ENCODE peak calls at places on chromosomes 2 and 18, in five cellular contexts. Y, S, A, K and M are unnamed samples.

GRCh38 chr2:9235388-9236344 is 29.1 kb downstream of the ASAP2 start:
- DNase-seq in Y (no peak), S (no peak), A (no peak), K (no peak), M (no peak)

GRCh38 chr2:111896007-111896406 is 2.4 kb upstream of the MERTK start:
- DNase-seq in Y (no peak), S (no peak), A (no peak), K (no peak), M (no peak)

GRCh38 chr2:68716948-68717661 is 17.5 kb upstream of the ARHGAP25 start:
- DNase-seq in Y (no peak), S (no peak), A (no peak), K (no peak), M (no peak)

GRCh38 chr2:128300621-128301020 is 18.0 kb downstream of the HS6ST1 start:
- DNase-seq in Y (no peak), S (no peak), A (no peak), K (no peak), M (no peak)

GRCh38 chr2:10129490-10129889 is 7.0 kb downstream of the RRM2 start:
- DNase-seq in Y (no peak), S (no peak), A (no peak), K (no peak), M (no peak)

GRCh38 chr2:240584486-240585031 is 2.0 kb upstream of the CAPN10 start:
- DNase-seq in Y (no peak), S (no peak), A (no peak), K (peak; percentile 84), M (no peak)

GRCh38 chr2:171523339-171523931 is 1.2 kb downstream of the CYBRD1 start:
- DNase-seq in Y (no peak), S (no peak), A (peak; percentile 50), K (peak; percentile 87), M (no peak)

GRCh38 chr2:139386401-139386800 is 606.2 kb upstream of the NXPH2 start:
- DNase-seq in Y (no peak), S (no peak), A (peak; percentile 72), K (no peak), M (no peak)

GRCh38 chr18:23138470-23138869 is 3.2 kb downstream of the CABLES1 start:
- DNase-seq in Y (no peak), S (no peak), A (no peak), K (no peak), M (no peak)

GRCh38 chr2:74867841-74868658 is 34.1 kb downstream of the HK2 start:
- DNase-seq in Y (no peak), S (no peak), A (peak; percentile 73), K (peak; percentile 73), M (no peak)

GRCh38 chr2:207423886-207424285 is 105.9 kb upstream of the CREB1 start:
- DNase-seq in Y (peak; percentile 20), S (no peak), A (peak; percentile 93), K (no peak), M (peak; percentile 5)

GRCh38 chr18:33851546-33852078 is 273.6 kb downstream of the ASXL3 start:
- DNase-seq in Y (no peak), S (no peak), A (no peak), K (no peak), M (no peak)

GRCh38 chr2:7672685-7673071 is 755.5 kb downstream of the RNF144A start:
- DNase-seq in Y (no peak), S (no peak), A (no peak), K (no peak), M (no peak)

GRCh38 chr2:7111626-7112025 is 194.4 kb downstream of the RNF144A start:
- DNase-seq in Y (no peak), S (no peak), A (peak; percentile 23), K (no peak), M (no peak)